ENCODE peak calls at places on chromosomes 4 and X, in eight cellular contexts. J, E, N, S, M, B, U and C are unnamed samples.

GRCh38 chr4:52868138-52868537 is 6.0 kb downstream of the RASL11B start:
- DNase-seq in J (no peak), E (peak), N (no peak), S (no peak), M (no peak), B (no peak), U (no peak), C (no peak)

GRCh38 chr4:63049726-63050125 is 1359.5 kb downstream of the TECRL start:
- DNase-seq in J (no peak), E (no peak), N (no peak), S (no peak), M (no peak), B (no peak), U (no peak), C (no peak)

GRCh38 chrX:2664497-2664896 is 26.6 kb upstream of the CD99 start:
- DNase-seq in J (no peak), E (no peak), N (peak), S (peak), M (peak), B (no peak), U (peak), C (no peak)

GRCh38 chr4:55807556-55807955 is 12.0 kb upstream of the EXOC1L start:
- DNase-seq in J (no peak), E (no peak), N (no peak), S (no peak), M (no peak), B (no peak), U (no peak), C (no peak)

GRCh38 chr4:15400911-15401671 is 26.7 kb upstream of the C1QTNF7 start:
- DNase-seq in J (no peak), E (peak), N (peak), S (peak), M (peak), B (no peak), U (peak), C (no peak)

GRCh38 chrX:120147537-120147936 is 10.9 kb upstream of the RHOXF2 start:
- DNase-seq in J (no peak), E (no peak), N (no peak), S (no peak), M (no peak), B (no peak), U (no peak), C (no peak)

GRCh38 chr4:126738926-126739325 is 893.8 kb upstream of the INTU start:
- DNase-seq in J (no peak), E (no peak), N (no peak), S (peak), M (peak), B (no peak), U (no peak), C (no peak)

GRCh38 chr4:95761441-95761840 is 78.5 kb upstream of the PDHA2 start:
- DNase-seq in J (no peak), E (no peak), N (peak), S (no peak), M (peak), B (no peak), U (peak), C (no peak)

GRCh38 chrX:39900788-39901170 is 197.0 kb downstream of the BCOR start:
- DNase-seq in J (no peak), E (no peak), N (peak), S (no peak), M (no peak), B (no peak), U (no peak), C (no peak)

GRCh38 chrX:11579856-11580595 is 85.7 kb downstream of the ARHGAP6 start:
- DNase-seq in J (no peak), E (no peak), N (no peak), S (no peak), M (no peak), B (no peak), U (no peak), C (no peak)

GRCh38 chrX:9983463-9983862 is 16.3 kb downstream of the CLDN34 start:
- DNase-seq in J (no peak), E (no peak), N (no peak), S (no peak), M (no peak), B (no peak), U (no peak), C (no peak)

GRCh38 chr4:140078366-140078765 is 75.6 kb downstream of the MAML3 start:
- DNase-seq in J (no peak), E (no peak), N (peak), S (no peak), M (no peak), B (no peak), U (no peak), C (no peak)

GRCh38 chr4:26049447-26049846 is 135.4 kb downstream of the SMIM20 start:
- DNase-seq in J (no peak), E (no peak), N (no peak), S (no peak), M (no peak), B (no peak), U (no peak), C (no peak)

GRCh38 chr4:86718152-86718551 is 124.0 kb downstream of the PTPN13 start:
- DNase-seq in J (no peak), E (no peak), N (no peak), S (no peak), M (no peak), B (no peak), U (no peak), C (no peak)

GRCh38 chr4:173485164-173485563 is 44.9 kb downstream of the HAND2 start:
- DNase-seq in J (no peak), E (no peak), N (peak), S (no peak), M (no peak), B (no peak), U (peak), C (no peak)

GRCh38 chr4:25062098-25062497 is 31.4 kb upstream of the LGI2 start:
- DNase-seq in J (no peak), E (no peak), N (no peak), S (no peak), M (no peak), B (no peak), U (no peak), C (no peak)